ENCODE peak calls at places on chromosomes 2 and 18, in nine cellular contexts. O, W, H, A, Z, S, M, B and F are unnamed samples.

GRCh38 chr2:109632158-109632789 is 18.1 kb downstream of the SOWAHC start:
- DNase-seq in Z (no peak), H (no peak), W (no peak), O (no peak), B (no peak), A (no peak), S (no peak), M (no peak), F (no peak)

GRCh38 chr2:86480105-86480504 is 38.9 kb downstream of the KDM3A start:
- DNase-seq in M (no peak), O (no peak), S (no peak), B (no peak), A (no peak), H (no peak), Z (no peak), W (peak; percentile 22), F (no peak)

GRCh38 chr2:65231892-65232477 is 4.4 kb downstream of the ACTR2 start:
- DNase-seq in S (no peak), Z (no peak), O (no peak), B (no peak), H (no peak), A (no peak), M (no peak), W (no peak), F (peak; percentile 29)

GRCh38 chr2:24559714-24560113 is 68.7 kb downstream of the NCOA1 start:
- DNase-seq in W (no peak), Z (no peak), O (no peak), S (no peak), M (no peak), B (no peak), H (no peak), A (no peak), F (peak; percentile 17)

GRCh38 chr2:233221378-233222063 is 30.0 kb upstream of the ATG16L1 start:
- DNase-seq in S (no peak), A (no peak), O (no peak), M (no peak), B (peak; percentile 67), W (no peak), Z (peak; percentile 33), H (no peak), F (no peak)

GRCh38 chr18:61602836-61603235 is 269.6 kb downstream of the CDH20 start:
- DNase-seq in M (no peak), B (no peak), S (no peak), H (no peak), Z (no peak), A (no peak), O (no peak), W (no peak), F (no peak)

GRCh38 chr18:79802298-79802697 is 4.6 kb downstream of the KCNG2 start:
- DNase-seq in S (no peak), W (no peak), Z (no peak), O (no peak), B (no peak), M (no peak), H (no peak), A (no peak), F (peak; percentile 72)

GRCh38 chr2:241636983-241637232 is at the start of gene THAP4:
- DNase-seq in H (peak; percentile 36), S (peak; percentile 46), W (peak; percentile 44), M (peak; percentile 80), O (peak; percentile 81), B (no peak), A (no peak), Z (no peak), F (peak; percentile 99)

GRCh38 chr18:77366725-77367641 is 117.3 kb downstream of the GALR1 start:
- DNase-seq in B (no peak), W (peak; percentile 64), H (no peak), S (no peak), Z (no peak), M (no peak), A (no peak), O (no peak), F (no peak)

GRCh38 chr2:239609583-239610310 is 208.9 kb upstream of the HDAC4 start:
- DNase-seq in A (peak; percentile 50), H (no peak), O (no peak), W (peak; percentile 10), S (no peak), M (no peak), B (no peak), Z (no peak), F (no peak)

GRCh38 chr18:30675905-30676620 is 366.5 kb downstream of the DSC3 start:
- DNase-seq in W (no peak), H (no peak), O (no peak), S (no peak), Z (no peak), A (no peak), B (peak; percentile 97), M (no peak), F (no peak)

GRCh38 chr2:29518010-29518409 is 402.8 kb downstream of the CLIP4 start:
- DNase-seq in O (no peak), A (no peak), B (no peak), H (no peak), Z (no peak), W (no peak), M (no peak), S (no peak), F (no peak)

GRCh38 chr18:49100226-49100968 is 149.6 kb upstream of the SMAD7 start:
- DNase-seq in H (no peak), O (no peak), A (no peak), W (no peak), M (no peak), Z (peak; percentile 45), B (no peak), S (no peak), F (no peak)

GRCh38 chr2:112314856-112315255 is 39.5 kb downstream of the ZC3H6 start:
- DNase-seq in Z (no peak), H (no peak), W (no peak), O (no peak), A (no peak), B (no peak), S (no peak), M (no peak), F (no peak)

GRCh38 chr18:30280861-30281470 is 761.6 kb downstream of the DSC3 start:
- DNase-seq in O (no peak), H (no peak), M (no peak), W (peak; percentile 25), S (no peak), A (no peak), B (peak; percentile 76), Z (peak; percentile 75), F (no peak)

GRCh38 chr2:186995092-186995491 is 146.1 kb upstream of the ZSWIM2 start:
- DNase-seq in B (no peak), S (no peak), H (no peak), A (no peak), M (no peak), Z (no peak), O (no peak), W (no peak), F (no peak)

GRCh38 chr2:30305235-30305634 is 73.9 kb downstream of the LBH start:
- DNase-seq in W (no peak), H (no peak), B (no peak), M (no peak), S (no peak), O (no peak), Z (no peak), A (no peak), F (peak; percentile 82)

GRCh38 chr2:42084231-42084671 is 36.4 kb downstream of the PKDCC start:
- DNase-seq in M (no peak), O (no peak), H (no peak), Z (no peak), W (peak; percentile 72), S (no peak), B (no peak), A (no peak), F (peak; percentile 62)

GRCh38 chr2:216694826-216695217 is 527 bp downstream of the IGFBP5 start:
- DNase-seq in O (no peak), Z (peak; percentile 43), M (no peak), B (no peak), A (no peak), S (no peak), H (no peak), W (no peak), F (no peak)

GRCh38 chr2:158115202-158115783 is 13.6 kb downstream of the UPP2 start:
- DNase-seq in A (no peak), S (no peak), O (no peak), Z (no peak), W (no peak), M (no peak), B (no peak), H (no peak), F (no peak)

GRCh38 chr2:195592101-195592500 is 64.9 kb upstream of the SLC39A10 start:
- DNase-seq in Z (peak; percentile 45), W (no peak), M (no peak), S (no peak), A (no peak), B (no peak), O (no peak), H (no peak), F (no peak)

GRCh38 chr2:116513991-116514390 is 1300.5 kb upstream of the DDX18 start:
- DNase-seq in H (no peak), S (no peak), Z (no peak), A (no peak), O (no peak), B (no peak), W (no peak), M (no peak), F (no peak)

GRCh38 chr2:8053241-8053640 is 628.6 kb upstream of the ID2 start:
- DNase-seq in S (no peak), Z (no peak), H (no peak), A (no peak), W (no peak), M (no peak), B (no peak), O (no peak), F (no peak)

GRCh38 chr2:191637182-191638078 is 40.5 kb upstream of the NABP1 start:
- DNase-seq in B (peak; percentile 91), S (no peak), Z (no peak), A (no peak), O (no peak), H (no peak), M (no peak), W (no peak), F (peak; percentile 51)

GRCh38 chr2:202786792-202787191 is 84.8 kb downstream of the ICA1L start:
- DNase-seq in Z (peak; percentile 16), M (no peak), H (no peak), O (no peak), B (no peak), W (no peak), A (no peak), S (no peak), F (no peak)

GRCh38 chr2:137115081-137115713 is 349.9 kb downstream of the THSD7B start:
- DNase-seq in Z (no peak), O (no peak), M (no peak), B (no peak), A (no peak), W (no peak), H (no peak), S (no peak), F (no peak)

GRCh38 chr2:180707867-180708205 is 272.6 kb upstream of the UBE2E3 start:
- DNase-seq in W (peak; percentile 22), A (no peak), H (no peak), S (no peak), O (no peak), Z (peak; percentile 60), M (no peak), B (peak; percentile 56), F (no peak)

GRCh38 chr18:29879763-29880162 is 1162.8 kb downstream of the DSC3 start:
- DNase-seq in A (no peak), M (no peak), O (no peak), S (no peak), H (no peak), B (peak; percentile 4), Z (no peak), W (no peak), F (no peak)

GRCh38 chr2:216594081-216594480 is 39.1 kb upstream of the IGFBP2 start:
- DNase-seq in H (no peak), M (no peak), S (no peak), Z (no peak), W (no peak), B (no peak), A (no peak), O (no peak), F (no peak)

GRCh38 chr2:152097291-152098032 is 1.4 kb downstream of the CACNB4 start:
- DNase-seq in S (no peak), H (no peak), A (no peak), M (no peak), O (no peak), W (no peak), B (no peak), Z (peak; percentile 27), F (peak; percentile 57)

GRCh38 chr2:36578343-36579296 is 19.3 kb downstream of the FEZ2 start:
- DNase-seq in O (no peak), B (no peak), H (no peak), W (no peak), M (no peak), Z (no peak), S (no peak), A (no peak), F (no peak)